ENCODE peak calls at places on chromosome 10, in five cellular contexts. T is GM23338, K is thyroid gland, N is thoracic aorta, O is lower lobe of right lung. R is an unnamed sample.

GRCh38 chr10:124074471-124075109 is 18.8 kb downstream of the CHST15 start:
- DNase-seq in K (no peak), T (no peak), N (no peak), O (peak), R (no peak)

GRCh38 chr10:20890009-20890408 is 7.1 kb downstream of the NEBL start:
- DNase-seq in K (no peak), O (no peak), N (no peak), T (no peak), R (no peak)

GRCh38 chr10:61900829-61901783 is at the start of gene ARID5B:
- DNase-seq in N (no peak), K (peak), T (peak), O (no peak), R (peak)

GRCh38 chr10:98415710-98416077 is 712 bp upstream of the PYROXD2 start:
- DNase-seq in N (no peak), K (no peak), T (no peak), O (no peak), R (peak)

GRCh38 chr10:96017227-96017687 is 26.1 kb upstream of the CCNJ start:
- DNase-seq in O (no peak), K (peak), T (peak), N (no peak), R (no peak)

GRCh38 chr10:15775513-15775912 is 55.8 kb upstream of the ITGA8 start:
- DNase-seq in N (no peak), O (no peak), T (no peak), K (no peak), R (peak)

GRCh38 chr10:521261-521660 is 168.2 kb downstream of the DIP2C start:
- DNase-seq in T (no peak), N (no peak), K (no peak), O (no peak), R (no peak)

GRCh38 chr10:60208676-60209269 is 180.9 kb downstream of the ANK3 start:
- DNase-seq in O (no peak), T (peak), N (no peak), K (no peak), R (no peak)

GRCh38 chr10:124671486-124672075 is 72.6 kb downstream of the FAM53B start:
- DNase-seq in O (peak), K (peak), T (peak), N (no peak), R (no peak)

GRCh38 chr10:130799532-130799931 is 512.0 kb downstream of the TCERG1L start:
- DNase-seq in K (no peak), T (no peak), N (no peak), O (no peak), R (no peak)

GRCh38 chr10:47028466-47028865 is 117.2 kb downstream of the PTPN20 start:
- DNase-seq in T (no peak), O (no peak), K (no peak), N (no peak), R (peak)

GRCh38 chr10:78231930-78232329 is 198.3 kb downstream of the RPS24 start:
- DNase-seq in O (no peak), N (no peak), K (no peak), T (peak), R (no peak)

GRCh38 chr10:96834121-96834520 is 2.0 kb downstream of the LCOR start:
- DNase-seq in K (no peak), O (no peak), N (no peak), T (no peak), R (no peak)

GRCh38 chr10:129825221-129825620 is 138.9 kb downstream of the EBF3 start:
- DNase-seq in O (no peak), K (no peak), T (no peak), N (no peak), R (no peak)

GRCh38 chr10:112951349-112952281 is 1.6 kb downstream of the TCF7L2 start:
- DNase-seq in O (peak), N (no peak), K (peak), T (peak), R (no peak)

GRCh38 chr10:31299119-31299518 is 19.9 kb upstream of the ZEB1 start:
- DNase-seq in T (no peak), N (no peak), O (no peak), K (no peak), R (no peak)

GRCh38 chr10:15188629-15189028 is 20.1 kb upstream of the NMT2 start:
- DNase-seq in O (no peak), T (no peak), N (no peak), K (no peak), R (no peak)

GRCh38 chr10:79487296-79488194 is 24.8 kb upstream of the EIF5AL1 start:
- DNase-seq in N (no peak), O (peak), T (peak), K (peak), R (no peak)

GRCh38 chr10:88114368-88114767 is 250.9 kb downstream of the PTEN start:
- DNase-seq in O (peak), K (peak), T (peak), N (no peak), R (no peak)

GRCh38 chr10:62690703-62691102 is 113.8 kb upstream of the ADO start:
- DNase-seq in O (no peak), T (peak), K (no peak), N (no peak), R (no peak)

GRCh38 chr10:81414038-81414437 is 461.0 kb upstream of the NRG3 start:
- DNase-seq in N (no peak), O (no peak), T (peak), K (peak), R (no peak)

GRCh38 chr10:12782537-12782936 is 219.0 kb downstream of the CCDC3 start:
- DNase-seq in K (peak), T (peak), N (no peak), O (peak), R (no peak)

GRCh38 chr10:47363781-47364180 is 15.6 kb downstream of the RBP3 start:
- DNase-seq in O (no peak), N (no peak), K (no peak), T (no peak), R (no peak)

GRCh38 chr10:116676633-116677032 is 55.9 kb downstream of the PNLIPRP2 start:
- DNase-seq in T (no peak), N (no peak), O (no peak), K (no peak), R (no peak)
- H3K27ac ChIP-seq in T (no peak), N (no peak), O (no peak), K (no peak), R (no peak)

GRCh38 chr10:49418328-49418727 is 22.4 kb upstream of the DRGX start:
- DNase-seq in K (no peak), N (no peak), T (peak), O (no peak), R (no peak)
- H3K27ac ChIP-seq in K (no peak), N (no peak), T (no peak), O (no peak), R (no peak)

DNA sequence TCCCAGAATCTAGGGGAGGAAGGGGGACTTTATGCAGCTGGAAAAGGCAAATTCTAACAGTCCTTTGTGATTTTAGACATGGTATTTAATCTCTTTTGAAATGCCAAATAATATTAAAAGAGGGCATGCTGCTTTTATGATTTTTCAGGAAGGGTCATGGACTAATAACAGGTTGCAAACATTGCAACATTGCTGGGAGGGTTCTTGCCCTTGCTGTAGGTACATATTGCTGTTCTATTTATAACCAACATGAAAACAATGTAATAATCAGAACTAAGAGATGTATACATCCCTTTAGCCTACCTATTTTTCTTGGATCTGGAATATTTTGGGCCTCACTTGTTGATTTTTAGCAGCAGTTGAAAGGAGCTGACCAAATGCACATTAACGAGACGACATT is 411.6 kb downstream of the KCNMA1 start:
- DNase-seq in K (no peak), N (no peak), T (no peak), O (no peak), R (no peak)
- H3K27ac ChIP-seq in K (no peak), N (no peak), T (no peak), O (no peak), R (no peak)

GRCh38 chr10:25661632-25662031 is 272.4 kb upstream of the MYO3A start:
- DNase-seq in N (no peak), T (no peak), K (no peak), O (no peak), R (no peak)
- H3K27ac ChIP-seq in N (no peak), T (no peak), K (no peak), O (no peak), R (no peak)

R was measured in ascending aorta.